ENCODE peak calls at places on chromosomes 3 and 15, in five cellular contexts. L is A172, N is hepatocyte, X is hippocampal formation, H is lower leg skin. R is an unnamed sample.

GRCh38 chr15:63408514-63408913 is 26.9 kb upstream of the CA12 start:
- DNase-seq in X (no peak), H (no peak), L (no peak), N (no peak), R (no peak)

GRCh38 chr3:143526016-143526540 is 322.2 kb downstream of the SLC9A9 start:
- DNase-seq in X (no peak), L (no peak), H (no peak), N (no peak), R (no peak)

GRCh38 chr3:37980477-37981347 is 9.9 kb upstream of the VILL start:
- DNase-seq in L (no peak), X (no peak), H (peak), N (no peak), R (no peak)

GRCh38 chr15:93235926-93236781 is 147.1 kb upstream of the RGMA start:
- DNase-seq in L (no peak), H (peak), X (no peak), N (no peak), R (peak)

GRCh38 chr3:58013973-58014649 is 5.9 kb downstream of the FLNB start:
- DNase-seq in N (peak), X (no peak), L (peak), H (peak), R (peak)

GRCh38 chr15:85890620-85890980 is 95.9 kb upstream of the KLHL25 start:
- DNase-seq in L (no peak), X (no peak), H (no peak), N (no peak), R (no peak)

GRCh38 chr3:12719984-12720656 is 38.9 kb downstream of the TMEM40 start:
- DNase-seq in X (peak), H (peak), N (peak), L (peak), R (peak)

GRCh38 chr3:40780801-40781406 is 256.1 kb downstream of the ZNF621 start:
- DNase-seq in H (peak), N (peak), L (no peak), X (no peak), R (peak)